ENCODE peak calls at places on chromosomes 12 and 14, in seven cellular contexts. C is fibroblast of lung, O is cardiac muscle cell, K is bronchial epithelial cell, V is MM.1S, X is lower leg skin, I is HCT116. S is an unnamed sample.

GRCh38 chr12:117143008-117143532 is 43.9 kb upstream of the TESC start:
- DNase-seq in C (peak; percentile 40), O (no peak), K (peak; percentile 97), V (no peak), X (no peak), I (no peak), S (peak; percentile 81)

GRCh38 chr14:91119556-91120311 is 5.9 kb downstream of the DGLUCY start:
- DNase-seq in C (peak; percentile 60), O (no peak), K (peak; percentile 95), V (no peak), X (no peak), I (peak; percentile 81), S (no peak)

GRCh38 chr12:76706099-76706498 is 57.8 kb upstream of the ZDHHC17 start:
- DNase-seq in C (peak; percentile 24), O (no peak), K (peak; percentile 42), V (no peak), X (no peak), I (no peak), S (peak; percentile 30)

GRCh38 chr14:31953210-31953609 is 123.9 kb upstream of the ARHGAP5 start:
- DNase-seq in C (no peak), O (no peak), K (no peak), V (no peak), X (no peak), I (no peak), S (no peak)

GRCh38 chr14:77052281-77053044 is 24.0 kb upstream of the IRF2BPL start:
- DNase-seq in C (no peak), O (no peak), K (peak; percentile 44), V (no peak), X (no peak), I (no peak), S (no peak)

GRCh38 chr14:65428691-65429090 is 16.2 kb downstream of the FUT8 start:
- DNase-seq in C (no peak), O (no peak), K (no peak), V (no peak), X (no peak), I (no peak), S (no peak)

GRCh38 chr12:53492830-53493609 is 6.2 kb downstream of the MAP3K12 start:
- DNase-seq in C (peak; percentile 89), O (peak; percentile 96), K (peak; percentile 65), V (peak; percentile 89), X (peak; percentile 99), I (peak; percentile 64), S (peak; percentile 91)

GRCh38 chr12:108271951-108272729 is 67.0 kb downstream of the CMKLR1 start:
- DNase-seq in C (no peak), O (no peak), K (no peak), V (no peak), X (peak; percentile 76), I (no peak), S (no peak)

GRCh38 chr12:47813491-47814196 is 6.1 kb downstream of the HDAC7 start:
- DNase-seq in C (no peak), O (peak; percentile 33), K (no peak), V (peak; percentile 88), X (no peak), I (no peak), S (peak; percentile 79)

GRCh38 chr14:66009104-66009503 is 477.1 kb upstream of the CCDC196 start:
- DNase-seq in C (peak; percentile 41), O (no peak), K (peak; percentile 83), V (no peak), X (no peak), I (peak; percentile 13), S (no peak)

GRCh38 chr14:87712386-87713113 is 280.4 kb downstream of the GALC start:
- DNase-seq in C (no peak), O (no peak), K (no peak), V (no peak), X (no peak), I (no peak), S (no peak)
- TF ChIP-seq CTCF in C (no peak), O (no peak), K (no peak), V (no peak), X (no peak), I (no peak), S (no peak)

DNA sequence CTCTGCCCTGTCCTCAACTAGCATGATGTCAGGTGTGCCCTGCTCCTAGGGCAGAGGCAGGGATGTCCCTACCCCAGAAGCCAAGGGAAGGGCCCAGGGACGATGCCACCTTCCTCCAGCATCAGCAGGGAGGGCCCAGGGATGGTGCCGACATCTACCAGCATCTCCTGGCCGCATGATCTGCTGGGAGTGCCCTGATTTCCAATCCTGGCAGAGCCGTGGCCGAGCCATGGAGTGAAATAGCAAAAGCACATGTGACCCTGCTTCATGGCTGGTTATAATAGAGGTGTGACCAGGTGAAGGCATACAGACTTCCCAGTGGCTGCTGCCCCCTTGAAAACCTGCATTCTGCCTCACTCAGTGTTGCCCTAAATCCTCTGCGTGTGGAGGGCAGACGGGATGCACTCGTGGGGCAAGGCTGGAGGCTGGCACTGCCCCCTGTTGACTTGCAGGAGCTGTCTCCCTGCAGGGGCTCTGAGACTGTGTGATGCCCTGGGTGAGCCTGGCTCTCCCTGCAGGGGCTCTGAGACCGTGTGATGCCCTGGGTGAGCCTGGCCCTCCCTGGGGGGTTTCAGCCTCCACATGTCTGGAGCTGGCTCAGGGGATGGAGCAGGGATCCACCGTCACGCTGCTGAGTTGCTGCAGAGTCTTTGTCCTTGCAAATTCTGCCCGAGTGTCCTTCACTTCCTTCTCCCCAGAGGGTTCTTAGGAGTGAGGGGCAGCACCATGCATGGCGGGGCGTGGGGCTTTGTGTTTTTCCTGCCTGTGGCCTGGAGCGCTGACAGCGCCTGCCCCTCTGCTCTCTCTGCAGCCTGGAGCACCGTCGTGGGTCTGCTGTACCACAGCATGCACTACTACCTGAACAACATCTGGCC is 51.7 kb downstream of the ADGRD1 start:
- DNase-seq in C (no peak), O (no peak), K (no peak), V (no peak), X (no peak), I (no peak), S (no peak)
- H3K4me3 ChIP-seq in C (no peak overlapping the region), O (no peak overlapping the region), K (no peak overlapping the region), V (no peak overlapping the region), X (no peak overlapping the region), I (no peak overlapping the region), S (no peak overlapping the region)

GRCh38 chr12:21073129-21073528 is 57.9 kb upstream of the SLCO1B1 start:
- DNase-seq in C (no peak), O (no peak), K (no peak), V (no peak), X (no peak), I (peak; percentile 45), S (no peak)

DNA sequence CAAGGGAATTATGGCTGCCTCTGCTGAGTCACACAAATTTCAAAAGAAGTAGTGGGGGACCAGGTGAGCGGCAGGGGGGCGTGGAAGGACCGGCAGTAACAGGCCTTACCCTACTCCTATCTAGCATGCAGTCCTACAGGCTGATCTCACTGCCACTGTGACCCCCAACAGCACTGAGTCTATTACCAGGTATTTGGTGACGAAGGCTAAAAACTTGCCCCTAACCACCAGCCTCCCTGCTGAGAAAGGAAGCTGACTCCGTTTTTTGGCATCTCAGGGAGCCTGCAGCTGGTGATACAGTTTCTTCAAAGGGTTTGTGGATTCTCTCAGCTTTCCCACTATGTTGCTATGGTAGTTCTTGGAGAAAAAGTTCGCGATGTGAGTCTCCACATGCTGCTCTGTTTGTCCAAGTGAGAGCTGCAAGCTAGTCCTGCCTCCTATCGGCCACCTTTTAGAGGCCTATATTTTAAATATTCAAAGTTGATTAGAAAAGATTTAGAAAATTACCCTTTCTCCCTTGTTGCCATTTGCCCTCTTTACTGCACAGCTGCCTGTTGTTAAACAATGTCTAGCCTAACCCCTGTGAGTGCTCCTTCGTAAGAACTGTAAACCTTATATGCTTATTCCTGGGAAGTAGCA is 57.1 kb upstream of the SLCO1B1 start:
- DNase-seq in C (no peak), O (no peak), K (peak; percentile 43), V (no peak), X (no peak), I (peak; percentile 93), S (no peak)
- TF ChIP-seq CTCF in C (no peak), O (no peak), K (no peak), V (no peak), X (no peak), I (peak; percentile 36), S (no peak)

GRCh38 chr14:101781240-101782061 is 19.9 kb downstream of the PPP2R5C start:
- DNase-seq in C (no peak), O (peak; percentile 19), K (no peak), V (no peak), X (peak; percentile 87), I (no peak), S (no peak)
- H3K4me3 ChIP-seq in C (no peak overlapping the region), O (peak overlapping the region; percentile 24), K (peak overlapping the region; percentile 20), V (peak overlapping the region; percentile 57), X (peak overlapping the region; percentile 17), I (no peak overlapping the region), S (no peak overlapping the region)

GRCh38 chr12:63319386-63319785 is 168.4 kb upstream of the AVPR1A start:
- DNase-seq in C (no peak), O (peak; percentile 3), K (peak; percentile 88), V (no peak), X (no peak), I (peak; percentile 39), S (peak; percentile 8)
- TF ChIP-seq CTCF in C (no peak), O (no peak), K (peak; percentile 9), V (no peak), X (no peak), I (peak; percentile 7), S (no peak)

GRCh38 chr12:120266180-120266535 is 628 bp upstream of the PXN start:
- DNase-seq in C (no peak), O (no peak), K (no peak), V (no peak), X (no peak), I (no peak), S (no peak)
- H3K4me3 ChIP-seq in C (no peak overlapping the region), O (no peak overlapping the region), K (peak overlapping the region; percentile 8), V (no peak overlapping the region), X (no peak overlapping the region), I (no peak overlapping the region), S (no peak overlapping the region)

GRCh38 chr12:55641595-55641994 is 4.9 kb downstream of the OR10P1 start:
- DNase-seq in C (no peak), O (no peak), K (no peak), V (no peak), X (no peak), I (no peak), S (no peak)
- TF ChIP-seq CTCF in C (no peak), O (no peak), K (no peak), V (no peak), X (no peak), I (no peak), S (no peak)

DNA sequence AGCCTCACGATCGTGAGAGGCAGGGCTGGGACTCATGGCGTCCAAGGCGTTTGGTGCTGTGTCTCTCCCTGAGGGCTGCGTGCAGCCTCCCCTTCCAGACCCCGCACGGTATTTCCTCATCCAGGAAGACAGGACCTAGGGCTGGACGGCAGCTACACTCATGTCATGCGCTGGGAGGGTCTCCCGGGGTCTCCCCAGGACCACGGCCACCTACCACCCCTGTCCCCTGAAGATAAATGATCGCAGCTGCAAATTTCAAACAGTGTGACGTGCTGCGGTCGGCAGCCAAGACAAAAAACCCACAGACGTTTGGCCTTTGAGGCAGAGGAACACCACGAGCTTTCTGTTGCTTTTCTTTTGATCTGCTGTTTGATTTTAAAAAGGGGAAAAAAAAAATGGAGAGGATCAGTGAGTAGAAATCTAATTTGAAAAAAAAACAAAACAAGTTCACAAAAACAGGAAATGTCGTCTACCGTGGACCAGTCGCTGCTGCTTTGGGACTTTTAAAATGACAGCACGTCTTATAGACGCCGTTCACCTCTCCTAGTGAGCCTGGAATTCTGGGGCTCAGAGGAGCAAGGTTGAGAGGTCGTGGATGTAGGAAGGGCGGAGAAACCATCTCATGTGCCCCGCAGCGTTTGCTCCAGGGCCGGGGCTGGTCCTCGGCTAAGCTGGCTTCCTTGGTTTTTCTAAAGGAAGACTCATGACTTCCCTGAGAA is 237.6 kb downstream of the SLC41A2 start:
- DNase-seq in C (peak; percentile 68), O (no peak), K (no peak), V (peak; percentile 47), X (no peak), I (no peak), S (peak; percentile 58)
- H3K4me3 ChIP-seq in C (peak overlapping the region; percentile 35), O (no peak overlapping the region), K (no peak overlapping the region), V (peak overlapping the region; percentile 29), X (no peak overlapping the region), I (no peak overlapping the region), S (peak overlapping the region; percentile 37)